ENCODE peak calls at places on chromosomes 6 and 20, in ten cellular contexts. One of them, this sample, is unnamed.

GRCh38 chr6:56370127-56370540 is 122.8 kb upstream of the COL21A1 start:
- DNase-seq in Calu3: peak; percentile 74
- DNase-seq in HepG2: peak; percentile 87
- DNase-seq in epithelial cell of proximal tubule: no peak
- DNase-seq in PC-3: peak; percentile 94
- DNase-seq in left lung: no peak
- DNase-seq in fibroblast of mammary gland: peak; percentile 83
- DNase-seq in BJ: no peak
- DNase-seq in neural progenitor cell: peak; percentile 68
- DNase-seq in cardiac fibroblast: peak; percentile 77
- DNase-seq in this sample: no peak

GRCh38 chr20:15528386-15529111 is 1044.7 kb downstream of the KIF16B start:
- DNase-seq in cardiac fibroblast: no peak
- DNase-seq in epithelial cell of proximal tubule: no peak
- DNase-seq in HepG2: no peak
- DNase-seq in fibroblast of mammary gland: no peak
- DNase-seq in BJ: no peak
- DNase-seq in PC-3: no peak
- DNase-seq in left lung: no peak
- DNase-seq in Calu3: no peak
- DNase-seq in neural progenitor cell: no peak
- DNase-seq in this sample: no peak

GRCh38 chr6:16690244-16691142 is 70.8 kb downstream of the ATXN1 start:
- DNase-seq in HepG2: peak; percentile 72
- DNase-seq in epithelial cell of proximal tubule: no peak
- DNase-seq in BJ: no peak
- DNase-seq in Calu3: no peak
- DNase-seq in PC-3: peak; percentile 91
- DNase-seq in cardiac fibroblast: peak; percentile 80
- DNase-seq in neural progenitor cell: no peak
- DNase-seq in fibroblast of mammary gland: peak; percentile 66
- DNase-seq in left lung: no peak
- DNase-seq in this sample: no peak

GRCh38 chr6:169232507-169232931 is 21.1 kb downstream of the THBS2 start:
- DNase-seq in Calu3: no peak
- DNase-seq in PC-3: no peak
- DNase-seq in BJ: no peak
- DNase-seq in left lung: no peak
- DNase-seq in HepG2: no peak
- DNase-seq in fibroblast of mammary gland: no peak
- DNase-seq in cardiac fibroblast: no peak
- DNase-seq in neural progenitor cell: no peak
- DNase-seq in epithelial cell of proximal tubule: no peak
- DNase-seq in this sample: no peak

GRCh38 chr6:132490024-132490423 is 22.9 kb downstream of the STX7 start:
- DNase-seq in PC-3: no peak
- DNase-seq in BJ: peak; percentile 12
- DNase-seq in HepG2: no peak
- DNase-seq in Calu3: no peak
- DNase-seq in neural progenitor cell: no peak
- DNase-seq in epithelial cell of proximal tubule: no peak
- DNase-seq in left lung: peak; percentile 41
- DNase-seq in fibroblast of mammary gland: peak; percentile 62
- DNase-seq in cardiac fibroblast: peak; percentile 69
- DNase-seq in this sample: no peak

GRCh38 chr6:144758602-144759001 is 473.5 kb downstream of the UTRN start:
- DNase-seq in BJ: no peak
- DNase-seq in fibroblast of mammary gland: peak; percentile 47
- DNase-seq in PC-3: peak; percentile 82
- DNase-seq in left lung: no peak
- DNase-seq in Calu3: no peak
- DNase-seq in HepG2: no peak
- DNase-seq in epithelial cell of proximal tubule: no peak
- DNase-seq in neural progenitor cell: no peak
- DNase-seq in cardiac fibroblast: peak; percentile 51
- DNase-seq in this sample: no peak

GRCh38 chr20:58078741-58079522 is 149.5 kb downstream of the ANKRD60 start:
- DNase-seq in BJ: no peak
- DNase-seq in neural progenitor cell: no peak
- DNase-seq in cardiac fibroblast: peak; percentile 13
- DNase-seq in left lung: no peak
- DNase-seq in PC-3: peak; percentile 93
- DNase-seq in fibroblast of mammary gland: peak; percentile 55
- DNase-seq in HepG2: no peak
- DNase-seq in epithelial cell of proximal tubule: no peak
- DNase-seq in Calu3: peak; percentile 2
- DNase-seq in this sample: no peak

GRCh38 chr6:157241411-157241979 is 81.8 kb downstream of the TMEM242 start:
- DNase-seq in left lung: no peak
- DNase-seq in Calu3: peak; percentile 69
- DNase-seq in epithelial cell of proximal tubule: no peak
- DNase-seq in fibroblast of mammary gland: no peak
- DNase-seq in HepG2: no peak
- DNase-seq in neural progenitor cell: no peak
- DNase-seq in cardiac fibroblast: no peak
- DNase-seq in PC-3: peak; percentile 3
- DNase-seq in BJ: no peak
- DNase-seq in this sample: no peak

GRCh38 chr6:112413805-112414204 is 66.7 kb downstream of the RFPL4B start:
- DNase-seq in HepG2: no peak
- DNase-seq in cardiac fibroblast: no peak
- DNase-seq in PC-3: peak; percentile 23
- DNase-seq in BJ: no peak
- DNase-seq in neural progenitor cell: no peak
- DNase-seq in left lung: no peak
- DNase-seq in Calu3: peak; percentile 9
- DNase-seq in fibroblast of mammary gland: peak; percentile 24
- DNase-seq in epithelial cell of proximal tubule: no peak
- DNase-seq in this sample: no peak

GRCh38 chr6:99822741-99823512 is 171.1 kb downstream of the MCHR2 start:
- DNase-seq in neural progenitor cell: peak; percentile 64
- DNase-seq in epithelial cell of proximal tubule: peak; percentile 39
- DNase-seq in fibroblast of mammary gland: peak; percentile 76
- DNase-seq in PC-3: peak; percentile 66
- DNase-seq in HepG2: peak; percentile 64
- DNase-seq in left lung: no peak
- DNase-seq in Calu3: peak; percentile 52
- DNase-seq in cardiac fibroblast: peak; percentile 76
- DNase-seq in BJ: peak; percentile 15
- DNase-seq in this sample: peak; percentile 4

GRCh38 chr6:43714311-43715055 is 26.9 kb upstream of the MRPS18A start:
- DNase-seq in epithelial cell of proximal tubule: no peak
- DNase-seq in PC-3: no peak
- DNase-seq in BJ: no peak
- DNase-seq in cardiac fibroblast: no peak
- DNase-seq in left lung: no peak
- DNase-seq in neural progenitor cell: peak; percentile 32
- DNase-seq in Calu3: no peak
- DNase-seq in HepG2: peak; percentile 54
- DNase-seq in fibroblast of mammary gland: peak; percentile 78
- DNase-seq in this sample: no peak

GRCh38 chr6:164322533-164322932 is 908.0 kb downstream of the QKI start:
- DNase-seq in left lung: no peak
- DNase-seq in neural progenitor cell: no peak
- DNase-seq in cardiac fibroblast: peak; percentile 95
- DNase-seq in HepG2: no peak
- DNase-seq in epithelial cell of proximal tubule: peak; percentile 94
- DNase-seq in BJ: no peak
- DNase-seq in fibroblast of mammary gland: peak; percentile 97
- DNase-seq in PC-3: peak; percentile 76
- DNase-seq in Calu3: no peak
- DNase-seq in this sample: no peak

GRCh38 chr20:1171461-1172093 is 13.2 kb downstream of the TMEM74B start:
- DNase-seq in fibroblast of mammary gland: peak; percentile 34
- DNase-seq in left lung: no peak
- DNase-seq in BJ: no peak
- DNase-seq in cardiac fibroblast: peak; percentile 48
- DNase-seq in Calu3: peak; percentile 3
- DNase-seq in HepG2: peak; percentile 42
- DNase-seq in neural progenitor cell: peak; percentile 88
- DNase-seq in epithelial cell of proximal tubule: no peak
- DNase-seq in PC-3: peak; percentile 26
- DNase-seq in this sample: peak; percentile 46

GRCh38 chr6:1242439-1242838 is 69.5 kb upstream of the FOXQ1 start:
- DNase-seq in cardiac fibroblast: no peak
- DNase-seq in BJ: peak; percentile 74
- DNase-seq in neural progenitor cell: no peak
- DNase-seq in PC-3: no peak
- DNase-seq in HepG2: no peak
- DNase-seq in Calu3: no peak
- DNase-seq in fibroblast of mammary gland: peak; percentile 12
- DNase-seq in epithelial cell of proximal tubule: no peak
- DNase-seq in left lung: no peak
- DNase-seq in this sample: no peak

GRCh38 chr6:2716926-2717700 is 33.6 kb downstream of the MYLK4 start:
- DNase-seq in fibroblast of mammary gland: no peak
- DNase-seq in cardiac fibroblast: no peak
- DNase-seq in BJ: no peak
- DNase-seq in HepG2: no peak
- DNase-seq in Calu3: peak; percentile 52
- DNase-seq in neural progenitor cell: no peak
- DNase-seq in PC-3: no peak
- DNase-seq in epithelial cell of proximal tubule: no peak
- DNase-seq in left lung: no peak
- DNase-seq in this sample: no peak

GRCh38 chr6:26501482-26501986 is 1.4 kb downstream of the BTN1A1 start:
- DNase-seq in PC-3: no peak
- DNase-seq in cardiac fibroblast: peak; percentile 19
- DNase-seq in epithelial cell of proximal tubule: no peak
- DNase-seq in fibroblast of mammary gland: peak; percentile 10
- DNase-seq in left lung: peak; percentile 87
- DNase-seq in neural progenitor cell: peak; percentile 66
- DNase-seq in Calu3: peak; percentile 32
- DNase-seq in HepG2: no peak
- DNase-seq in BJ: no peak
- DNase-seq in this sample: peak; percentile 12

GRCh38 chr6:11044712-11045167 is 635 bp upstream of the ELOVL2 start:
- DNase-seq in PC-3: no peak
- DNase-seq in HepG2: no peak
- DNase-seq in cardiac fibroblast: no peak
- DNase-seq in neural progenitor cell: no peak
- DNase-seq in Calu3: no peak
- DNase-seq in epithelial cell of proximal tubule: no peak
- DNase-seq in BJ: no peak
- DNase-seq in left lung: no peak
- DNase-seq in fibroblast of mammary gland: no peak
- DNase-seq in this sample: no peak
- TF ChIP-seq CTCF in PC-3: no peak
- TF ChIP-seq CTCF in HepG2: no peak
- TF ChIP-seq CTCF in cardiac fibroblast: no peak
- TF ChIP-seq CTCF in neural progenitor cell: no peak
- TF ChIP-seq CTCF in Calu3: no peak
- TF ChIP-seq CTCF in epithelial cell of proximal tubule: no peak
- TF ChIP-seq CTCF in BJ: no peak
- TF ChIP-seq CTCF in left lung: no peak
- TF ChIP-seq CTCF in fibroblast of mammary gland: no peak
- TF ChIP-seq CTCF in this sample: no peak

GRCh38 chr20:20404546-20405092 is 36.7 kb downstream of the INSM1 start:
- DNase-seq in left lung: no peak
- DNase-seq in BJ: no peak
- DNase-seq in Calu3: no peak
- DNase-seq in cardiac fibroblast: no peak
- DNase-seq in neural progenitor cell: no peak
- DNase-seq in epithelial cell of proximal tubule: no peak
- DNase-seq in fibroblast of mammary gland: no peak
- DNase-seq in PC-3: no peak
- DNase-seq in HepG2: no peak
- DNase-seq in this sample: no peak
- TF ChIP-seq CTCF in left lung: no peak
- TF ChIP-seq CTCF in BJ: no peak
- TF ChIP-seq CTCF in Calu3: no peak
- TF ChIP-seq CTCF in cardiac fibroblast: no peak
- TF ChIP-seq CTCF in neural progenitor cell: no peak
- TF ChIP-seq CTCF in epithelial cell of proximal tubule: no peak
- TF ChIP-seq CTCF in fibroblast of mammary gland: no peak
- TF ChIP-seq CTCF in PC-3: no peak
- TF ChIP-seq CTCF in HepG2: no peak
- TF ChIP-seq CTCF in this sample: no peak

DNA sequence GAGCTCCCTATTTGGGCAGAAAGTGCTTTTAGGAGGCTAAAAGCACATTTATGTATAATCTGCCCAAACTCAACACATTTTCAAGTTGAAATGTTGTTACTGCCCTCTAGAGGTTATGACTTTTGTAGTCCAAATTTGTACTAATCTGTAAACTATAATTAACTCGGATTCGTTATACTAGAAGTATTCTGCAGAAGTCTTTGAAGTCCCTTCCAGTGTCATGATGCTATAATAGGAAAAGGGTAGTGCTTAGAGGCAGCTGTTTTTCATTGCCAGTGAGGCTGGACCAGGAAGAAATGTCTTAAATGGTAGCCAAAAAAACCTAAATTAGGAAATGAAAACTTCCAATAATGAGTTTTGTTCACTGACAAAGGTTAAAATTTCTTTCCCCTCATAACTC is 44.8 kb upstream of the EMILIN3 start:
- DNase-seq in neural progenitor cell: peak; percentile 18
- DNase-seq in PC-3: peak; percentile 59
- DNase-seq in epithelial cell of proximal tubule: no peak
- DNase-seq in HepG2: no peak
- DNase-seq in cardiac fibroblast: peak; percentile 61
- DNase-seq in BJ: no peak
- DNase-seq in left lung: no peak
- DNase-seq in fibroblast of mammary gland: peak; percentile 67
- DNase-seq in Calu3: no peak
- DNase-seq in this sample: no peak
- TF ChIP-seq CTCF in neural progenitor cell: peak; percentile 53
- TF ChIP-seq CTCF in PC-3: peak; percentile 70
- TF ChIP-seq CTCF in epithelial cell of proximal tubule: peak; percentile 51
- TF ChIP-seq CTCF in HepG2: peak; percentile 42
- TF ChIP-seq CTCF in cardiac fibroblast: peak; percentile 32
- TF ChIP-seq CTCF in BJ: peak; percentile 41
- TF ChIP-seq CTCF in left lung: no peak
- TF ChIP-seq CTCF in fibroblast of mammary gland: peak; percentile 46
- TF ChIP-seq CTCF in Calu3: peak; percentile 31
- TF ChIP-seq CTCF in this sample: peak; percentile 53

DNA sequence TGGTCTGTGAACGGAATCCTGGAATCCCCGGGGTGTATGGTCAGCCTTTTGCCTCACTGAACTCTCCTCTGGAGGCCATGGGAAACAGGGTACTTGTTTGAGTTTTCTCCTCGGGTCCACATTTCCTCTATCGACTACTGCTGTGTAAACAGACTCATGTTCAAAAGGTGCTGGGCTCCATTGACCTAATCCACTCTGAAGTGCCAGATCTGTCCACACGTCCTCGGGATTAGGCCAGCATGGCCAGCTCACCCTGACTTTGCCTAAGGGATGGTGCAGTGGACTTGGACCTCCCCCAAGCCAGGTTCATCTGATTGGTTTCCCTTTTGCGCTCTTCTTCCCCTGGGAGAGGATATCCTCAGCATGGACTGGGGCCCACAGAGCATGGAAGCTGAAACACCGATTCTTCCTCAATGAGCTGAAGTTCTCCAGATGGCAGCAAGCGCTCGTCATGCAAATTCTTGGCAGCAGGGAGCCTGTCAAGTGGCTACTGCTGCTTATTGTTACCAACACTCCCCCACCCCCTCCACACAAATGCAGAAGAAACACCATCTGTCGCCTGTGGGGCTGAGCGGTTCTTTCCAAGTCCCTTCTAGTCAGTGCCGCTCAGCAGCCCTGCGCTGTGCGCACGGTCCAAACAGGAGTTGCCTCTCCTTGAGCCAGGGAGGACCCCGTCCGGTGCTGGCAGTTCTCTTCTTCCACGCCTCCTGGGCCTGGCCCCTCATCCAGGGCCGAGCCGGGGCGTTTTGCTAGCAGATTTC is 292.6 kb upstream of the MARCKS start:
- DNase-seq in BJ: peak; percentile 81
- DNase-seq in Calu3: no peak
- DNase-seq in cardiac fibroblast: peak; percentile 97
- DNase-seq in fibroblast of mammary gland: peak; percentile 98
- DNase-seq in PC-3: no peak
- DNase-seq in HepG2: peak; percentile 74
- DNase-seq in epithelial cell of proximal tubule: no peak
- DNase-seq in left lung: peak; percentile 86
- DNase-seq in neural progenitor cell: peak; percentile 83
- DNase-seq in this sample: peak; percentile 54
- TF ChIP-seq CTCF in BJ: peak; percentile 3
- TF ChIP-seq CTCF in Calu3: no peak
- TF ChIP-seq CTCF in cardiac fibroblast: peak; percentile 6
- TF ChIP-seq CTCF in fibroblast of mammary gland: no peak
- TF ChIP-seq CTCF in PC-3: no peak
- TF ChIP-seq CTCF in HepG2: no peak
- TF ChIP-seq CTCF in epithelial cell of proximal tubule: peak; percentile 9
- TF ChIP-seq CTCF in left lung: no peak
- TF ChIP-seq CTCF in neural progenitor cell: peak; percentile 9
- TF ChIP-seq CTCF in this sample: no peak

This sample was measured in neural crest cell.